ENCODE peak calls at places on chromosomes 5 and 9, in nine cellular contexts. W is NCI-H446; K is Calu3; C is fibroblast of the aortic adventitia; J is A549; P is naive thymus-derived CD4-positive, alpha-beta T cell; M is bronchial epithelial cell; R is Right ventricle myocardium superior; O is breast epithelium. G is an unnamed sample.
A peak's percentile ranks its signal among the peaks of the same experiment; 100 is the strongest.

GRCh38 chr9:104494808-104495207 is 9.3 kb upstream of the OR13F1 start:
- DNase-seq in W (peak; percentile 25), K (no peak), C (peak; percentile 3), J (peak; percentile 18), P (no peak), M (no peak), R (no peak), O (no peak), G (no peak)

GRCh38 chr5:96752341-96753016 is 55.3 kb downstream of the ERAP1 start:
- DNase-seq in W (peak; percentile 44), K (peak; percentile 65), C (peak; percentile 86), J (peak; percentile 63), P (no peak), M (peak; percentile 67), R (no peak), O (no peak), G (no peak)

GRCh38 chr9:76314321-76314720 is 79.9 kb downstream of the RFK start:
- DNase-seq in W (no peak), K (no peak), C (no peak), J (no peak), P (no peak), M (no peak), R (no peak), O (no peak), G (no peak)

GRCh38 chr5:30808996-30809395 is 384.5 kb upstream of the CDH6 start:
- DNase-seq in W (no peak), K (no peak), C (peak; percentile 62), J (no peak), P (no peak), M (peak; percentile 21), R (no peak), O (no peak), G (no peak)

GRCh38 chr9:6708732-6709131 is 49.0 kb upstream of the KDM4C start:
- DNase-seq in W (no peak), K (no peak), C (no peak), J (no peak), P (no peak), M (no peak), R (no peak), O (no peak), G (no peak)

GRCh38 chr5:87845734-87846133 is 422.9 kb downstream of the TMEM161B start:
- DNase-seq in W (no peak), K (no peak), C (no peak), J (no peak), P (no peak), M (no peak), R (no peak), O (no peak), G (no peak)

GRCh38 chr9:91775011-91775707 is 174.9 kb downstream of the ROR2 start:
- DNase-seq in W (no peak), K (peak; percentile 70), C (peak; percentile 64), J (peak; percentile 66), P (peak; percentile 65), M (peak; percentile 33), R (peak; percentile 71), O (peak; percentile 38), G (peak; percentile 27)

GRCh38 chr5:96226941-96227552 is 206.0 kb downstream of the PCSK1 start:
- DNase-seq in W (no peak), K (peak; percentile 14), C (peak; percentile 96), J (peak; percentile 19), P (no peak), M (peak; percentile 74), R (peak; percentile 49), O (no peak), G (no peak)

GRCh38 chr9:133417541-133418461 is at the start of gene REXO4:
- DNase-seq in W (peak; percentile 70), K (peak; percentile 81), C (peak; percentile 88), J (peak; percentile 89), P (peak; percentile 88), M (peak; percentile 54), R (peak; percentile 88), O (peak; percentile 60), G (peak; percentile 67)

GRCh38 chr9:20305457-20305856 is 316.8 kb downstream of the MLLT3 start:
- DNase-seq in W (no peak), K (no peak), C (no peak), J (no peak), P (no peak), M (no peak), R (no peak), O (no peak), G (no peak)

GRCh38 chr9:93962561-93963440 is 7.6 kb upstream of the BARX1 start:
- DNase-seq in W (peak; percentile 39), K (peak; percentile 71), C (peak; percentile 92), J (peak; percentile 82), P (peak; percentile 78), M (peak; percentile 70), R (peak; percentile 88), O (peak; percentile 66), G (peak; percentile 52)

GRCh38 chr9:130663258-130664171 is 879 bp upstream of the PRDM12 start:
- DNase-seq in W (no peak), K (no peak), C (no peak), J (no peak), P (no peak), M (no peak), R (no peak), O (no peak), G (no peak)